ENCODE peak calls at places on chromosome 9, in ten cellular contexts. E is SHP77; N is progenitor cell of endocrine pancreas; C is HEK293T; B is activated naive CD8-positive, alpha-beta T cell treated with anti-CD3 and anti-CD28 coated beads, Interleukin-2, amount 50 U/mL, for 24 hours; O is heart left ventricle; X is Calu3; F is psoas muscle; I is NCI-H524; H is cerebellum. K is an unnamed sample.

GRCh38 chr9:93588641-93589609 is 12.5 kb downstream of the PHF2 start:
- DNase-seq in E (no peak), N (no peak), C (no peak), B (no peak), O (no peak), X (no peak), F (no peak), I (no peak), H (no peak), K (no peak)

GRCh38 chr9:78671785-78672184 is 374.9 kb downstream of the PSAT1 start:
- DNase-seq in E (no peak), N (no peak), C (no peak), B (no peak), O (no peak), X (no peak), F (no peak), I (no peak), H (no peak), K (no peak)

GRCh38 chr9:69122391-69123141 is 51.5 kb upstream of the TJP2 start:
- DNase-seq in E (no peak), N (no peak), C (no peak), B (no peak), O (no peak), X (peak), F (no peak), I (no peak), H (no peak), K (no peak)

GRCh38 chr9:72365525-72366256 is 683 bp upstream of the ZFAND5 start:
- DNase-seq in E (peak), N (peak), C (peak), B (peak), O (peak), X (peak), F (peak), I (peak), H (peak), K (peak)

GRCh38 chr9:105007143-105007542 is 79.2 kb upstream of the ABCA1 start:
- DNase-seq in E (no peak), N (no peak), C (no peak), B (no peak), O (no peak), X (peak), F (peak), I (no peak), H (no peak), K (no peak)

GRCh38 chr9:36939655-36940578 is 94.2 kb downstream of the PAX5 start:
- DNase-seq in E (no peak), N (no peak), C (no peak), B (no peak), O (no peak), X (no peak), F (no peak), I (no peak), H (no peak), K (peak)

GRCh38 chr9:34328500-34328982 is 527 bp downstream of the KIF24 start:
- DNase-seq in E (no peak), N (no peak), C (peak), B (no peak), O (no peak), X (no peak), F (no peak), I (peak), H (no peak), K (no peak)

GRCh38 chr9:134501266-134502181 is 140.1 kb upstream of the COL5A1 start:
- DNase-seq in E (no peak), N (no peak), C (no peak), B (no peak), O (no peak), X (no peak), F (peak), I (no peak), H (no peak), K (no peak)

GRCh38 chr9:121439711-121440110 is 59.9 kb downstream of the GGTA1 start:
- DNase-seq in E (no peak), N (no peak), C (no peak), B (no peak), O (no peak), X (no peak), F (no peak), I (no peak), H (no peak), K (no peak)

GRCh38 chr9:4024281-4024680 is 275.6 kb downstream of the GLIS3 start:
- DNase-seq in E (no peak), N (no peak), C (no peak), B (no peak), O (no peak), X (no peak), F (no peak), I (peak), H (peak), K (no peak)

GRCh38 chr9:130176760-130177159 is 4.6 kb downstream of the NCS1 start:
- DNase-seq in E (no peak), N (no peak), C (no peak), B (no peak), O (peak), X (no peak), F (no peak), I (no peak), H (no peak), K (no peak)